ENCODE peak calls at places on chromosome 15, in ten cellular contexts. A is NCI-H146; N is Caki2; L is MM.1S; X is cardiac fibroblast; E is Kasumi-1; W is NCI-H345; M is fibroblast of pulmonary artery; B is neural crest cell; C is stimulated activated naive CD8-positive, alpha-beta T cell treated with anti-CD3 and anti-CD28 coated beads, Interleukin-15, amount 100 ng/mL, for 72 hours. R is an unnamed sample.

GRCh38 chr15:99386429-99386828 is 135.1 kb downstream of the LRRC28 start:
- DNase-seq in A (no peak), N (no peak), L (no peak), X (no peak), E (no peak), W (no peak), M (no peak), B (no peak), C (no peak), R (no peak)

GRCh38 chr15:100249096-100249815 is 92.5 kb downstream of the ADAMTS17 start:
- DNase-seq in A (no peak), N (no peak), L (no peak), X (no peak), E (no peak), W (no peak), M (no peak), B (no peak), C (no peak), R (no peak)

GRCh38 chr15:29398907-29399306 is 129.3 kb upstream of the NSMCE3 start:
- DNase-seq in A (no peak), N (no peak), L (no peak), X (no peak), E (peak), W (no peak), M (no peak), B (no peak), C (no peak), R (no peak)

GRCh38 chr15:41332788-41333527 is at the start of gene NUSAP1:
- DNase-seq in A (peak), N (no peak), L (peak), X (no peak), E (no peak), W (peak), M (no peak), B (no peak), C (no peak), R (no peak)

GRCh38 chr15:90230071-90230494 is 3.7 kb downstream of the CIB1 start:
- DNase-seq in A (no peak), N (peak), L (no peak), X (no peak), E (no peak), W (no peak), M (no peak), B (no peak), C (no peak), R (no peak)

GRCh38 chr15:85748176-85748575 is 46.5 kb downstream of the KLHL25 start:
- DNase-seq in A (no peak), N (no peak), L (no peak), X (no peak), E (no peak), W (no peak), M (no peak), B (no peak), C (no peak), R (no peak)

GRCh38 chr15:98518823-98519561 is 129.3 kb upstream of the IGF1R start:
- DNase-seq in A (peak), N (peak), L (peak), X (peak), E (peak), W (peak), M (peak), B (peak), C (peak), R (peak)

GRCh38 chr15:98727115-98728040 is 79.0 kb downstream of the IGF1R start:
- DNase-seq in A (no peak), N (peak), L (no peak), X (peak), E (no peak), W (no peak), M (peak), B (peak), C (no peak), R (no peak)

GRCh38 chr15:38464675-38465074 is 10.7 kb downstream of the FAM98B start:
- DNase-seq in A (no peak), N (no peak), L (no peak), X (no peak), E (no peak), W (no peak), M (no peak), B (no peak), C (no peak), R (no peak)

GRCh38 chr15:70995383-70995965 is 102.8 kb downstream of the LRRC49 start:
- DNase-seq in A (no peak), N (no peak), L (no peak), X (no peak), E (no peak), W (no peak), M (no peak), B (no peak), C (no peak), R (no peak)

R was measured in NCI-H2227 treated with DMSO at 0.1 percent for 48 hours.